ENCODE peak calls at places on chromosome 1, in nine cellular contexts. One of them, this sample, is unnamed.
A peak's percentile ranks its signal among the peaks of the same experiment; 100 is the strongest.

GRCh38 chr1:178538192-178538916 is 25.4 kb downstream of the TEX35 start:
- DNase-seq in keratinocyte: no peak
- DNase-seq in choroid plexus epithelial cell: peak; percentile 85
- DNase-seq in CD8-positive, alpha-beta T cell: no peak
- DNase-seq in astrocyte of the spinal cord: peak; percentile 83
- DNase-seq in fibroblast of the aortic adventitia: peak; percentile 63
- DNase-seq in left lung: no peak
- DNase-seq in neural progenitor cell: no peak
- DNase-seq in BE2C: no peak
- DNase-seq in this sample: peak; percentile 66

GRCh38 chr1:63327417-63328139 is 5.2 kb downstream of the FOXD3 start:
- DNase-seq in choroid plexus epithelial cell: peak; percentile 67
- DNase-seq in neural progenitor cell: peak; percentile 90
- DNase-seq in fibroblast of the aortic adventitia: peak; percentile 62
- DNase-seq in BE2C: peak; percentile 57
- DNase-seq in astrocyte of the spinal cord: peak; percentile 43
- DNase-seq in left lung: peak; percentile 88
- DNase-seq in keratinocyte: peak; percentile 5
- DNase-seq in CD8-positive, alpha-beta T cell: no peak
- DNase-seq in this sample: peak; percentile 71

GRCh38 chr1:51264470-51264869 is 28.4 kb downstream of the RNF11 start:
- DNase-seq in BE2C: no peak
- DNase-seq in keratinocyte: peak; percentile 38
- DNase-seq in choroid plexus epithelial cell: peak; percentile 91
- DNase-seq in neural progenitor cell: no peak
- DNase-seq in astrocyte of the spinal cord: peak; percentile 96
- DNase-seq in left lung: no peak
- DNase-seq in CD8-positive, alpha-beta T cell: no peak
- DNase-seq in fibroblast of the aortic adventitia: peak; percentile 95
- DNase-seq in this sample: peak; percentile 89

GRCh38 chr1:202405928-202406327 is 57.4 kb downstream of the PPP1R12B start:
- DNase-seq in fibroblast of the aortic adventitia: no peak
- DNase-seq in astrocyte of the spinal cord: no peak
- DNase-seq in neural progenitor cell: no peak
- DNase-seq in choroid plexus epithelial cell: no peak
- DNase-seq in left lung: no peak
- DNase-seq in keratinocyte: no peak
- DNase-seq in CD8-positive, alpha-beta T cell: no peak
- DNase-seq in BE2C: no peak
- DNase-seq in this sample: no peak

GRCh38 chr1:193729429-193729828 is 543.0 kb upstream of the B3GALT2 start:
- DNase-seq in fibroblast of the aortic adventitia: no peak
- DNase-seq in CD8-positive, alpha-beta T cell: no peak
- DNase-seq in BE2C: peak; percentile 30
- DNase-seq in left lung: no peak
- DNase-seq in choroid plexus epithelial cell: peak; percentile 37
- DNase-seq in neural progenitor cell: no peak
- DNase-seq in astrocyte of the spinal cord: no peak
- DNase-seq in keratinocyte: no peak
- DNase-seq in this sample: peak; percentile 10

GRCh38 chr1:148334339-148335130 is 148.6 kb downstream of the PPIAL4G start:
- DNase-seq in keratinocyte: peak; percentile 82
- DNase-seq in fibroblast of the aortic adventitia: peak; percentile 72
- DNase-seq in left lung: peak; percentile 91
- DNase-seq in BE2C: peak; percentile 90
- DNase-seq in neural progenitor cell: peak; percentile 90
- DNase-seq in CD8-positive, alpha-beta T cell: peak; percentile 77
- DNase-seq in choroid plexus epithelial cell: peak; percentile 92
- DNase-seq in astrocyte of the spinal cord: peak; percentile 95
- DNase-seq in this sample: peak; percentile 85

GRCh38 chr1:21569820-21570527 is 60.8 kb downstream of the ALPL start:
- DNase-seq in CD8-positive, alpha-beta T cell: no peak
- DNase-seq in astrocyte of the spinal cord: no peak
- DNase-seq in choroid plexus epithelial cell: no peak
- DNase-seq in keratinocyte: no peak
- DNase-seq in BE2C: no peak
- DNase-seq in neural progenitor cell: no peak
- DNase-seq in left lung: peak; percentile 58
- DNase-seq in fibroblast of the aortic adventitia: no peak
- DNase-seq in this sample: no peak

GRCh38 chr1:147892731-147893214 is 9.8 kb upstream of the GJA8 start:
- DNase-seq in fibroblast of the aortic adventitia: peak; percentile 75
- DNase-seq in choroid plexus epithelial cell: peak; percentile 79
- DNase-seq in BE2C: peak; percentile 25
- DNase-seq in astrocyte of the spinal cord: peak; percentile 63
- DNase-seq in left lung: no peak
- DNase-seq in CD8-positive, alpha-beta T cell: no peak
- DNase-seq in keratinocyte: no peak
- DNase-seq in neural progenitor cell: peak; percentile 63
- DNase-seq in this sample: peak; percentile 75

GRCh38 chr1:48750089-48750488 is 26.6 kb downstream of the BEND5 start:
- DNase-seq in BE2C: no peak
- DNase-seq in neural progenitor cell: no peak
- DNase-seq in astrocyte of the spinal cord: no peak
- DNase-seq in keratinocyte: no peak
- DNase-seq in CD8-positive, alpha-beta T cell: no peak
- DNase-seq in left lung: no peak
- DNase-seq in fibroblast of the aortic adventitia: no peak
- DNase-seq in choroid plexus epithelial cell: no peak
- DNase-seq in this sample: no peak

GRCh38 chr1:28456078-28456477 is 49.8 kb upstream of the RCC1 start:
- DNase-seq in BE2C: no peak
- DNase-seq in fibroblast of the aortic adventitia: peak; percentile 68
- DNase-seq in astrocyte of the spinal cord: peak; percentile 75
- DNase-seq in CD8-positive, alpha-beta T cell: no peak
- DNase-seq in keratinocyte: no peak
- DNase-seq in left lung: no peak
- DNase-seq in neural progenitor cell: no peak
- DNase-seq in choroid plexus epithelial cell: peak; percentile 90
- DNase-seq in this sample: peak; percentile 82

GRCh38 chr1:230982698-230983097 is 3.8 kb downstream of the ARV1 start:
- DNase-seq in keratinocyte: no peak
- DNase-seq in left lung: no peak
- DNase-seq in astrocyte of the spinal cord: no peak
- DNase-seq in choroid plexus epithelial cell: peak; percentile 79
- DNase-seq in fibroblast of the aortic adventitia: peak; percentile 6
- DNase-seq in CD8-positive, alpha-beta T cell: no peak
- DNase-seq in BE2C: no peak
- DNase-seq in neural progenitor cell: no peak
- DNase-seq in this sample: peak; percentile 3

GRCh38 chr1:145717833-145718232 is 1.5 kb upstream of the CD160 start:
- DNase-seq in astrocyte of the spinal cord: no peak
- DNase-seq in choroid plexus epithelial cell: no peak
- DNase-seq in left lung: no peak
- DNase-seq in keratinocyte: no peak
- DNase-seq in fibroblast of the aortic adventitia: no peak
- DNase-seq in neural progenitor cell: no peak
- DNase-seq in CD8-positive, alpha-beta T cell: no peak
- DNase-seq in BE2C: no peak
- DNase-seq in this sample: no peak

GRCh38 chr1:145719230-145720079 is at the start of gene CD160:
- DNase-seq in neural progenitor cell: no peak
- DNase-seq in CD8-positive, alpha-beta T cell: no peak
- DNase-seq in astrocyte of the spinal cord: no peak
- DNase-seq in keratinocyte: no peak
- DNase-seq in choroid plexus epithelial cell: no peak
- DNase-seq in fibroblast of the aortic adventitia: no peak
- DNase-seq in left lung: no peak
- DNase-seq in BE2C: no peak
- DNase-seq in this sample: no peak

GRCh38 chr1:145716641-145717061 is 2.6 kb upstream of the CD160 start:
- DNase-seq in BE2C: no peak
- DNase-seq in keratinocyte: no peak
- DNase-seq in neural progenitor cell: peak; percentile 19
- DNase-seq in left lung: no peak
- DNase-seq in CD8-positive, alpha-beta T cell: no peak
- DNase-seq in astrocyte of the spinal cord: peak; percentile 24
- DNase-seq in choroid plexus epithelial cell: no peak
- DNase-seq in fibroblast of the aortic adventitia: no peak
- DNase-seq in this sample: no peak

GRCh38 chr1:145720878-145721671 is 1.8 kb downstream of the CD160 start:
- DNase-seq in left lung: peak; percentile 94
- DNase-seq in keratinocyte: no peak
- DNase-seq in fibroblast of the aortic adventitia: peak; percentile 47
- DNase-seq in neural progenitor cell: peak; percentile 87
- DNase-seq in CD8-positive, alpha-beta T cell: peak; percentile 63
- DNase-seq in choroid plexus epithelial cell: peak; percentile 52
- DNase-seq in astrocyte of the spinal cord: peak; percentile 46
- DNase-seq in BE2C: peak; percentile 76
- DNase-seq in this sample: peak; percentile 59

DNA sequence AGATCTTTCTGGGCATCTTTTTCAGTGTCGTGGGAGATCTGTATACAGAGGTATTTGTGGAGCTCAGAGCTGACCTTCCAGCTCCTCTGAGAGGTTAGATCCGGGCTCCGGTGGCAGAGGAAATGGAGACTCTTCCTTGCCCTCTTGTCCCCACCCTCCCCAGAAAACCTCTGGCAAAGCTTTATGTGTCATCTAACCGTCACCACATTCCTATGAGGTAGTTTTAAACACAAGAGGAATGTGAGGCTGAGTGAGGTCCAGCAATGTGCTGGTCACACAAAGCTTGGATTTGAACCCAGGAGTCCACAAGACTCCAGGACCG is 1.2 kb downstream of the CD160 start:
- DNase-seq in choroid plexus epithelial cell: peak; percentile 69
- DNase-seq in CD8-positive, alpha-beta T cell: no peak
- DNase-seq in astrocyte of the spinal cord: peak; percentile 66
- DNase-seq in fibroblast of the aortic adventitia: peak; percentile 62
- DNase-seq in neural progenitor cell: no peak
- DNase-seq in BE2C: no peak
- DNase-seq in left lung: no peak
- DNase-seq in keratinocyte: peak; percentile 49
- DNase-seq in this sample: peak; percentile 90
- H3K4me3 ChIP-seq in choroid plexus epithelial cell: no peak overlapping the region
- H3K4me3 ChIP-seq in CD8-positive, alpha-beta T cell: peak overlapping the region; percentile 38
- H3K4me3 ChIP-seq in astrocyte of the spinal cord: no peak overlapping the region
- H3K4me3 ChIP-seq in fibroblast of the aortic adventitia: no peak overlapping the region
- H3K4me3 ChIP-seq in neural progenitor cell: no peak overlapping the region
- H3K4me3 ChIP-seq in BE2C: peak overlapping the region; percentile 53
- H3K4me3 ChIP-seq in left lung: no peak overlapping the region
- H3K4me3 ChIP-seq in keratinocyte: peak overlapping the region; percentile 72
- H3K4me3 ChIP-seq in this sample: peak overlapping the region; percentile 54

GRCh38 chr1:161171191-161171590 is 5.0 kb downstream of the PPOX start:
- DNase-seq in neural progenitor cell: no peak
- DNase-seq in keratinocyte: no peak
- DNase-seq in choroid plexus epithelial cell: no peak
- DNase-seq in BE2C: no peak
- DNase-seq in fibroblast of the aortic adventitia: no peak
- DNase-seq in astrocyte of the spinal cord: no peak
- DNase-seq in left lung: no peak
- DNase-seq in CD8-positive, alpha-beta T cell: no peak
- DNase-seq in this sample: no peak
- TF ChIP-seq CTCF in neural progenitor cell: peak; percentile 15
- TF ChIP-seq CTCF in keratinocyte: no peak
- TF ChIP-seq CTCF in choroid plexus epithelial cell: peak; percentile 50
- TF ChIP-seq CTCF in BE2C: peak; percentile 31
- TF ChIP-seq CTCF in fibroblast of the aortic adventitia: peak; percentile 26
- TF ChIP-seq CTCF in astrocyte of the spinal cord: peak; percentile 33
- TF ChIP-seq CTCF in left lung: no peak
- TF ChIP-seq CTCF in CD8-positive, alpha-beta T cell: no peak
- TF ChIP-seq CTCF in this sample: peak; percentile 30

GRCh38 chr1:1631793-1632420 is at the start of gene MMP23B:
- DNase-seq in choroid plexus epithelial cell: no peak
- DNase-seq in neural progenitor cell: peak; percentile 78
- DNase-seq in left lung: peak; percentile 78
- DNase-seq in BE2C: peak; percentile 13
- DNase-seq in CD8-positive, alpha-beta T cell: no peak
- DNase-seq in keratinocyte: no peak
- DNase-seq in astrocyte of the spinal cord: no peak
- DNase-seq in fibroblast of the aortic adventitia: no peak
- DNase-seq in this sample: peak; percentile 34
- H3K4me3 ChIP-seq in choroid plexus epithelial cell: no peak within 1 kb of the TSS
- H3K4me3 ChIP-seq in neural progenitor cell: peak within 1 kb of the TSS; percentile 45
- H3K4me3 ChIP-seq in left lung: peak within 1 kb of the TSS; percentile 25
- H3K4me3 ChIP-seq in BE2C: no peak within 1 kb of the TSS
- H3K4me3 ChIP-seq in CD8-positive, alpha-beta T cell: no peak within 1 kb of the TSS
- H3K4me3 ChIP-seq in keratinocyte: no peak within 1 kb of the TSS
- H3K4me3 ChIP-seq in astrocyte of the spinal cord: no peak within 1 kb of the TSS
- H3K4me3 ChIP-seq in fibroblast of the aortic adventitia: peak within 1 kb of the TSS; percentile 25
- H3K4me3 ChIP-seq in this sample: no peak within 1 kb of the TSS

GRCh38 chr1:114091711-114092110 is 62.0 kb downstream of the SYT6 start:
- DNase-seq in left lung: no peak
- DNase-seq in choroid plexus epithelial cell: no peak
- DNase-seq in neural progenitor cell: no peak
- DNase-seq in BE2C: no peak
- DNase-seq in keratinocyte: no peak
- DNase-seq in fibroblast of the aortic adventitia: no peak
- DNase-seq in CD8-positive, alpha-beta T cell: no peak
- DNase-seq in astrocyte of the spinal cord: no peak
- DNase-seq in this sample: no peak

GRCh38 chr1:114094675-114095074 is 59.0 kb downstream of the SYT6 start:
- DNase-seq in CD8-positive, alpha-beta T cell: no peak
- DNase-seq in left lung: no peak
- DNase-seq in fibroblast of the aortic adventitia: no peak
- DNase-seq in astrocyte of the spinal cord: no peak
- DNase-seq in choroid plexus epithelial cell: no peak
- DNase-seq in BE2C: no peak
- DNase-seq in neural progenitor cell: no peak
- DNase-seq in keratinocyte: no peak
- DNase-seq in this sample: no peak

GRCh38 chr1:114094303-114094663 is 59.4 kb downstream of the SYT6 start:
- DNase-seq in choroid plexus epithelial cell: peak; percentile 22
- DNase-seq in fibroblast of the aortic adventitia: no peak
- DNase-seq in neural progenitor cell: no peak
- DNase-seq in CD8-positive, alpha-beta T cell: no peak
- DNase-seq in left lung: no peak
- DNase-seq in BE2C: no peak
- DNase-seq in keratinocyte: no peak
- DNase-seq in astrocyte of the spinal cord: peak; percentile 32
- DNase-seq in this sample: no peak

GRCh38 chr1:114092118-114092517 is 61.6 kb downstream of the SYT6 start:
- DNase-seq in CD8-positive, alpha-beta T cell: no peak
- DNase-seq in astrocyte of the spinal cord: no peak
- DNase-seq in neural progenitor cell: no peak
- DNase-seq in fibroblast of the aortic adventitia: no peak
- DNase-seq in keratinocyte: no peak
- DNase-seq in BE2C: no peak
- DNase-seq in choroid plexus epithelial cell: no peak
- DNase-seq in left lung: no peak
- DNase-seq in this sample: no peak

DNA sequence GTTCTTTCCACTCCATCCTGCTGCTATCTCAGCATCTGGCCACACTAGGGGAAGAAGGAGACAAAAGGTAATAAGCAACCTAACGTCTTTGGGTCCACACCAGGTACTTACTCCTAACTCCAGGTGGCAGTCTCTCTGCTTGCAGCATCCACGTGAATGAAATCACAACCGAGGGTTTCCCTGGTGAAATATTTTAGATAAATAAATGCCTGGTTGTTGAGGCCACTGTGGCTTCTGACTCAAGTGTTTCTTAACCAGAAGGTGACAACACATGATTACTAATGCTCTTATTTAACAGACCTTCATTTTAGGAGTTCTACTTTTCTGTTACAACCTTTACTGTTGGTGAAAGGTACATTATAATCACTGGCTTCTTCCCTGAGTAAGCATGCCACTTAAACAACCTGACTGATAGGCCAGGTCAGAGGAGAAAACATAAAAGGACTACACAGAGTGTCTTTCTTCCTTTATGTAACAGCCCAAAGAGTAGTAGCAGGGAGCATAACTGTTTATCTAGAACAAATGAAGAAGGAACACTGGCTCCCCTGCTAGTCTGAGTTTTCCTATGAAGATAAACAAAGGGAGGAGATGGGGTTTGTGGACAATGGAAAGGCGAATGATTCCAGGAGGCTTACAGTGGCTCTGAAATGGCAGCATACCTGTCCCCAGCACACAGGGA is 59.9 kb downstream of the SYT6 start:
- DNase-seq in neural progenitor cell: peak; percentile 49
- DNase-seq in choroid plexus epithelial cell: peak; percentile 29
- DNase-seq in keratinocyte: peak; percentile 75
- DNase-seq in left lung: no peak
- DNase-seq in fibroblast of the aortic adventitia: no peak
- DNase-seq in astrocyte of the spinal cord: peak; percentile 39
- DNase-seq in BE2C: no peak
- DNase-seq in CD8-positive, alpha-beta T cell: no peak
- DNase-seq in this sample: no peak
- TF ChIP-seq CTCF in neural progenitor cell: no peak
- TF ChIP-seq CTCF in choroid plexus epithelial cell: peak; percentile 16
- TF ChIP-seq CTCF in keratinocyte: peak; percentile 72
- TF ChIP-seq CTCF in left lung: no peak
- TF ChIP-seq CTCF in fibroblast of the aortic adventitia: no peak
- TF ChIP-seq CTCF in astrocyte of the spinal cord: peak; percentile 24
- TF ChIP-seq CTCF in BE2C: peak; percentile 11
- TF ChIP-seq CTCF in CD8-positive, alpha-beta T cell: no peak
- TF ChIP-seq CTCF in this sample: no peak

This sample was measured in cardiac fibroblast.